ENCODE peak calls at places on chromosomes 12 and 14, in ten cellular contexts. One of them, this sample, is unnamed.

GRCh38 chr12:3122841-3123678 is 45.9 kb downstream of the TSPAN9 start:
- DNase-seq in activated T-helper 1 cell treated with anti-CD3 and anti-CD28 coated beads, Interleukin-2, amount 50 U/mL, for 16 hours: no peak
- DNase-seq in left lung: no peak
- DNase-seq in A673: no peak
- DNase-seq in left ventricle myocardium inferior: peak; percentile 65
- DNase-seq in A172: peak; percentile 66
- DNase-seq in neural crest cell: no peak
- DNase-seq in astrocyte of the spinal cord: peak; percentile 81
- DNase-seq in activated CD4-positive, alpha-beta T cell treated with anti-CD3 and anti-CD28 coated beads, Interleukin-2, amount 10 ng/mL, durations not matched to agents 7 days and 5 days: no peak
- DNase-seq in hypothalamus: no peak
- DNase-seq in this sample: no peak

GRCh38 chr14:78469947-78470346 is 299.8 kb downstream of the NRXN3 start:
- DNase-seq in activated CD4-positive, alpha-beta T cell treated with anti-CD3 and anti-CD28 coated beads, Interleukin-2, amount 10 ng/mL, durations not matched to agents 7 days and 5 days: no peak
- DNase-seq in A673: no peak
- DNase-seq in hypothalamus: no peak
- DNase-seq in activated T-helper 1 cell treated with anti-CD3 and anti-CD28 coated beads, Interleukin-2, amount 50 U/mL, for 16 hours: no peak
- DNase-seq in left lung: no peak
- DNase-seq in astrocyte of the spinal cord: no peak
- DNase-seq in neural crest cell: no peak
- DNase-seq in left ventricle myocardium inferior: no peak
- DNase-seq in A172: no peak
- DNase-seq in this sample: no peak

GRCh38 chr12:69036999-69037398 is 104.0 kb upstream of the CPM start:
- DNase-seq in A673: no peak
- DNase-seq in astrocyte of the spinal cord: no peak
- DNase-seq in A172: no peak
- DNase-seq in activated CD4-positive, alpha-beta T cell treated with anti-CD3 and anti-CD28 coated beads, Interleukin-2, amount 10 ng/mL, durations not matched to agents 7 days and 5 days: no peak
- DNase-seq in hypothalamus: no peak
- DNase-seq in left ventricle myocardium inferior: no peak
- DNase-seq in neural crest cell: no peak
- DNase-seq in left lung: no peak
- DNase-seq in activated T-helper 1 cell treated with anti-CD3 and anti-CD28 coated beads, Interleukin-2, amount 50 U/mL, for 16 hours: no peak
- DNase-seq in this sample: no peak

GRCh38 chr12:106071686-106072085 is 67.1 kb downstream of the NUAK1 start:
- DNase-seq in astrocyte of the spinal cord: no peak
- DNase-seq in hypothalamus: no peak
- DNase-seq in activated CD4-positive, alpha-beta T cell treated with anti-CD3 and anti-CD28 coated beads, Interleukin-2, amount 10 ng/mL, durations not matched to agents 7 days and 5 days: no peak
- DNase-seq in neural crest cell: no peak
- DNase-seq in A673: no peak
- DNase-seq in A172: no peak
- DNase-seq in activated T-helper 1 cell treated with anti-CD3 and anti-CD28 coated beads, Interleukin-2, amount 50 U/mL, for 16 hours: no peak
- DNase-seq in left lung: no peak
- DNase-seq in left ventricle myocardium inferior: no peak
- DNase-seq in this sample: no peak

GRCh38 chr12:74892057-74892633 is 317.5 kb downstream of the KCNC2 start:
- DNase-seq in hypothalamus: no peak
- DNase-seq in astrocyte of the spinal cord: no peak
- DNase-seq in neural crest cell: no peak
- DNase-seq in left ventricle myocardium inferior: no peak
- DNase-seq in A172: no peak
- DNase-seq in A673: no peak
- DNase-seq in left lung: no peak
- DNase-seq in activated T-helper 1 cell treated with anti-CD3 and anti-CD28 coated beads, Interleukin-2, amount 50 U/mL, for 16 hours: no peak
- DNase-seq in activated CD4-positive, alpha-beta T cell treated with anti-CD3 and anti-CD28 coated beads, Interleukin-2, amount 10 ng/mL, durations not matched to agents 7 days and 5 days: no peak
- DNase-seq in this sample: no peak

GRCh38 chr12:80056232-80056631 is 43.1 kb upstream of the OTOGL start:
- DNase-seq in A172: no peak
- DNase-seq in activated CD4-positive, alpha-beta T cell treated with anti-CD3 and anti-CD28 coated beads, Interleukin-2, amount 10 ng/mL, durations not matched to agents 7 days and 5 days: no peak
- DNase-seq in left lung: no peak
- DNase-seq in A673: no peak
- DNase-seq in left ventricle myocardium inferior: no peak
- DNase-seq in activated T-helper 1 cell treated with anti-CD3 and anti-CD28 coated beads, Interleukin-2, amount 50 U/mL, for 16 hours: no peak
- DNase-seq in astrocyte of the spinal cord: no peak
- DNase-seq in neural crest cell: no peak
- DNase-seq in hypothalamus: no peak
- DNase-seq in this sample: peak; percentile 84

GRCh38 chr12:89948266-89949175 is 239.9 kb upstream of the ATP2B1 start:
- DNase-seq in hypothalamus: no peak
- DNase-seq in A172: no peak
- DNase-seq in left lung: no peak
- DNase-seq in activated CD4-positive, alpha-beta T cell treated with anti-CD3 and anti-CD28 coated beads, Interleukin-2, amount 10 ng/mL, durations not matched to agents 7 days and 5 days: no peak
- DNase-seq in neural crest cell: no peak
- DNase-seq in A673: no peak
- DNase-seq in astrocyte of the spinal cord: no peak
- DNase-seq in activated T-helper 1 cell treated with anti-CD3 and anti-CD28 coated beads, Interleukin-2, amount 50 U/mL, for 16 hours: no peak
- DNase-seq in left ventricle myocardium inferior: no peak
- DNase-seq in this sample: no peak

GRCh38 chr14:82313889-82314288 is 780.2 kb upstream of the SEL1L start:
- DNase-seq in astrocyte of the spinal cord: no peak
- DNase-seq in neural crest cell: no peak
- DNase-seq in A172: no peak
- DNase-seq in A673: no peak
- DNase-seq in hypothalamus: no peak
- DNase-seq in activated T-helper 1 cell treated with anti-CD3 and anti-CD28 coated beads, Interleukin-2, amount 50 U/mL, for 16 hours: no peak
- DNase-seq in activated CD4-positive, alpha-beta T cell treated with anti-CD3 and anti-CD28 coated beads, Interleukin-2, amount 10 ng/mL, durations not matched to agents 7 days and 5 days: no peak
- DNase-seq in left ventricle myocardium inferior: no peak
- DNase-seq in left lung: no peak
- DNase-seq in this sample: no peak

GRCh38 chr12:48969847-48970701 is 1.5 kb downstream of the WNT10B start:
- DNase-seq in activated T-helper 1 cell treated with anti-CD3 and anti-CD28 coated beads, Interleukin-2, amount 50 U/mL, for 16 hours: no peak
- DNase-seq in left lung: peak; percentile 79
- DNase-seq in hypothalamus: no peak
- DNase-seq in left ventricle myocardium inferior: no peak
- DNase-seq in neural crest cell: no peak
- DNase-seq in A172: no peak
- DNase-seq in A673: no peak
- DNase-seq in astrocyte of the spinal cord: no peak
- DNase-seq in activated CD4-positive, alpha-beta T cell treated with anti-CD3 and anti-CD28 coated beads, Interleukin-2, amount 10 ng/mL, durations not matched to agents 7 days and 5 days: no peak
- DNase-seq in this sample: no peak

GRCh38 chr14:51593397-51593796 is 58.3 kb upstream of the FRMD6 start:
- DNase-seq in astrocyte of the spinal cord: no peak
- DNase-seq in hypothalamus: no peak
- DNase-seq in activated T-helper 1 cell treated with anti-CD3 and anti-CD28 coated beads, Interleukin-2, amount 50 U/mL, for 16 hours: no peak
- DNase-seq in left lung: no peak
- DNase-seq in neural crest cell: no peak
- DNase-seq in left ventricle myocardium inferior: no peak
- DNase-seq in A172: no peak
- DNase-seq in A673: peak; percentile 8
- DNase-seq in activated CD4-positive, alpha-beta T cell treated with anti-CD3 and anti-CD28 coated beads, Interleukin-2, amount 10 ng/mL, durations not matched to agents 7 days and 5 days: no peak
- DNase-seq in this sample: no peak

GRCh38 chr12:55060470-55060869 is 40.7 kb downstream of the NEUROD4 start:
- DNase-seq in astrocyte of the spinal cord: no peak
- DNase-seq in hypothalamus: no peak
- DNase-seq in A673: no peak
- DNase-seq in activated T-helper 1 cell treated with anti-CD3 and anti-CD28 coated beads, Interleukin-2, amount 50 U/mL, for 16 hours: no peak
- DNase-seq in A172: no peak
- DNase-seq in left ventricle myocardium inferior: no peak
- DNase-seq in neural crest cell: no peak
- DNase-seq in left lung: no peak
- DNase-seq in activated CD4-positive, alpha-beta T cell treated with anti-CD3 and anti-CD28 coated beads, Interleukin-2, amount 10 ng/mL, durations not matched to agents 7 days and 5 days: no peak
- DNase-seq in this sample: no peak

GRCh38 chr14:51643137-51643536 is 8.6 kb upstream of the FRMD6 start:
- DNase-seq in hypothalamus: no peak
- DNase-seq in activated T-helper 1 cell treated with anti-CD3 and anti-CD28 coated beads, Interleukin-2, amount 50 U/mL, for 16 hours: no peak
- DNase-seq in astrocyte of the spinal cord: peak; percentile 68
- DNase-seq in A673: no peak
- DNase-seq in neural crest cell: no peak
- DNase-seq in left ventricle myocardium inferior: no peak
- DNase-seq in left lung: no peak
- DNase-seq in A172: peak; percentile 33
- DNase-seq in activated CD4-positive, alpha-beta T cell treated with anti-CD3 and anti-CD28 coated beads, Interleukin-2, amount 10 ng/mL, durations not matched to agents 7 days and 5 days: no peak
- DNase-seq in this sample: no peak

GRCh38 chr14:75831971-75832370 is 149.8 kb downstream of the TGFB3 start:
- DNase-seq in astrocyte of the spinal cord: peak; percentile 54
- DNase-seq in activated T-helper 1 cell treated with anti-CD3 and anti-CD28 coated beads, Interleukin-2, amount 50 U/mL, for 16 hours: no peak
- DNase-seq in left ventricle myocardium inferior: no peak
- DNase-seq in hypothalamus: no peak
- DNase-seq in A172: no peak
- DNase-seq in left lung: no peak
- DNase-seq in neural crest cell: no peak
- DNase-seq in activated CD4-positive, alpha-beta T cell treated with anti-CD3 and anti-CD28 coated beads, Interleukin-2, amount 10 ng/mL, durations not matched to agents 7 days and 5 days: no peak
- DNase-seq in A673: no peak
- DNase-seq in this sample: no peak

GRCh38 chr14:105088812-105089745 is 23.8 kb upstream of the GPR132 start:
- DNase-seq in neural crest cell: no peak
- DNase-seq in A673: no peak
- DNase-seq in hypothalamus: no peak
- DNase-seq in A172: no peak
- DNase-seq in left lung: peak; percentile 69
- DNase-seq in astrocyte of the spinal cord: no peak
- DNase-seq in activated CD4-positive, alpha-beta T cell treated with anti-CD3 and anti-CD28 coated beads, Interleukin-2, amount 10 ng/mL, durations not matched to agents 7 days and 5 days: no peak
- DNase-seq in left ventricle myocardium inferior: no peak
- DNase-seq in activated T-helper 1 cell treated with anti-CD3 and anti-CD28 coated beads, Interleukin-2, amount 50 U/mL, for 16 hours: no peak
- DNase-seq in this sample: peak; percentile 33

GRCh38 chr12:106455100-106455499 is 97.6 kb downstream of the POLR3B start:
- DNase-seq in activated CD4-positive, alpha-beta T cell treated with anti-CD3 and anti-CD28 coated beads, Interleukin-2, amount 10 ng/mL, durations not matched to agents 7 days and 5 days: no peak
- DNase-seq in A172: no peak
- DNase-seq in hypothalamus: no peak
- DNase-seq in activated T-helper 1 cell treated with anti-CD3 and anti-CD28 coated beads, Interleukin-2, amount 50 U/mL, for 16 hours: no peak
- DNase-seq in left lung: no peak
- DNase-seq in left ventricle myocardium inferior: no peak
- DNase-seq in neural crest cell: no peak
- DNase-seq in A673: no peak
- DNase-seq in astrocyte of the spinal cord: no peak
- DNase-seq in this sample: no peak

GRCh38 chr12:123986374-123986920 is 13.4 kb downstream of the ZNF664 start:
- DNase-seq in activated CD4-positive, alpha-beta T cell treated with anti-CD3 and anti-CD28 coated beads, Interleukin-2, amount 10 ng/mL, durations not matched to agents 7 days and 5 days: no peak
- DNase-seq in activated T-helper 1 cell treated with anti-CD3 and anti-CD28 coated beads, Interleukin-2, amount 50 U/mL, for 16 hours: no peak
- DNase-seq in A673: no peak
- DNase-seq in astrocyte of the spinal cord: no peak
- DNase-seq in left lung: no peak
- DNase-seq in neural crest cell: no peak
- DNase-seq in hypothalamus: no peak
- DNase-seq in A172: no peak
- DNase-seq in left ventricle myocardium inferior: no peak
- DNase-seq in this sample: no peak

GRCh38 chr12:58310828-58311273 is 369.5 kb downstream of the ATP23 start:
- DNase-seq in activated CD4-positive, alpha-beta T cell treated with anti-CD3 and anti-CD28 coated beads, Interleukin-2, amount 10 ng/mL, durations not matched to agents 7 days and 5 days: no peak
- DNase-seq in hypothalamus: no peak
- DNase-seq in neural crest cell: no peak
- DNase-seq in activated T-helper 1 cell treated with anti-CD3 and anti-CD28 coated beads, Interleukin-2, amount 50 U/mL, for 16 hours: no peak
- DNase-seq in A172: peak; percentile 91
- DNase-seq in astrocyte of the spinal cord: peak; percentile 98
- DNase-seq in left lung: no peak
- DNase-seq in left ventricle myocardium inferior: no peak
- DNase-seq in A673: no peak
- DNase-seq in this sample: no peak

GRCh38 chr12:126667340-126667739 is 1599.6 kb upstream of the TMEM132C start:
- DNase-seq in hypothalamus: no peak
- DNase-seq in A673: no peak
- DNase-seq in A172: peak; percentile 74
- DNase-seq in activated CD4-positive, alpha-beta T cell treated with anti-CD3 and anti-CD28 coated beads, Interleukin-2, amount 10 ng/mL, durations not matched to agents 7 days and 5 days: no peak
- DNase-seq in activated T-helper 1 cell treated with anti-CD3 and anti-CD28 coated beads, Interleukin-2, amount 50 U/mL, for 16 hours: no peak
- DNase-seq in left lung: no peak
- DNase-seq in neural crest cell: no peak
- DNase-seq in left ventricle myocardium inferior: no peak
- DNase-seq in astrocyte of the spinal cord: peak; percentile 95
- DNase-seq in this sample: no peak

GRCh38 chr14:23562822-23563472 is 4.6 kb downstream of the AP1G2 start:
- DNase-seq in neural crest cell: peak; percentile 73
- DNase-seq in activated CD4-positive, alpha-beta T cell treated with anti-CD3 and anti-CD28 coated beads, Interleukin-2, amount 10 ng/mL, durations not matched to agents 7 days and 5 days: peak; percentile 61
- DNase-seq in activated T-helper 1 cell treated with anti-CD3 and anti-CD28 coated beads, Interleukin-2, amount 50 U/mL, for 16 hours: no peak
- DNase-seq in A172: peak; percentile 33
- DNase-seq in astrocyte of the spinal cord: peak; percentile 32
- DNase-seq in hypothalamus: peak; percentile 34
- DNase-seq in left lung: no peak
- DNase-seq in A673: peak; percentile 75
- DNase-seq in left ventricle myocardium inferior: peak; percentile 48
- DNase-seq in this sample: no peak

GRCh38 chr14:20857630-20858261 is 33.4 kb upstream of the RNASE3 start:
- DNase-seq in astrocyte of the spinal cord: peak; percentile 49
- DNase-seq in A673: peak; percentile 67
- DNase-seq in hypothalamus: peak; percentile 42
- DNase-seq in activated CD4-positive, alpha-beta T cell treated with anti-CD3 and anti-CD28 coated beads, Interleukin-2, amount 10 ng/mL, durations not matched to agents 7 days and 5 days: peak; percentile 83
- DNase-seq in left lung: peak; percentile 85
- DNase-seq in left ventricle myocardium inferior: peak; percentile 55
- DNase-seq in neural crest cell: peak; percentile 76
- DNase-seq in A172: peak; percentile 19
- DNase-seq in activated T-helper 1 cell treated with anti-CD3 and anti-CD28 coated beads, Interleukin-2, amount 50 U/mL, for 16 hours: peak; percentile 52
- DNase-seq in this sample: peak; percentile 58

GRCh38 chr12:46549527-46550265 is 177.1 kb upstream of the SLC38A2 start:
- DNase-seq in activated CD4-positive, alpha-beta T cell treated with anti-CD3 and anti-CD28 coated beads, Interleukin-2, amount 10 ng/mL, durations not matched to agents 7 days and 5 days: peak; percentile 35
- DNase-seq in left ventricle myocardium inferior: no peak
- DNase-seq in A172: peak; percentile 86
- DNase-seq in A673: peak; percentile 89
- DNase-seq in hypothalamus: no peak
- DNase-seq in activated T-helper 1 cell treated with anti-CD3 and anti-CD28 coated beads, Interleukin-2, amount 50 U/mL, for 16 hours: no peak
- DNase-seq in neural crest cell: no peak
- DNase-seq in astrocyte of the spinal cord: peak; percentile 88
- DNase-seq in left lung: no peak
- DNase-seq in this sample: no peak

GRCh38 chr14:79074501-79074900 is 904.3 kb downstream of the NRXN3 start:
- DNase-seq in neural crest cell: no peak
- DNase-seq in astrocyte of the spinal cord: no peak
- DNase-seq in activated CD4-positive, alpha-beta T cell treated with anti-CD3 and anti-CD28 coated beads, Interleukin-2, amount 10 ng/mL, durations not matched to agents 7 days and 5 days: no peak
- DNase-seq in activated T-helper 1 cell treated with anti-CD3 and anti-CD28 coated beads, Interleukin-2, amount 50 U/mL, for 16 hours: no peak
- DNase-seq in left ventricle myocardium inferior: no peak
- DNase-seq in A673: no peak
- DNase-seq in hypothalamus: no peak
- DNase-seq in left lung: no peak
- DNase-seq in A172: no peak
- DNase-seq in this sample: no peak

GRCh38 chr12:105212431-105212830 is 23.5 kb downstream of the APPL2 start:
- DNase-seq in activated T-helper 1 cell treated with anti-CD3 and anti-CD28 coated beads, Interleukin-2, amount 50 U/mL, for 16 hours: no peak
- DNase-seq in hypothalamus: no peak
- DNase-seq in left ventricle myocardium inferior: no peak
- DNase-seq in A172: peak; percentile 81
- DNase-seq in left lung: no peak
- DNase-seq in astrocyte of the spinal cord: no peak
- DNase-seq in neural crest cell: no peak
- DNase-seq in A673: no peak
- DNase-seq in activated CD4-positive, alpha-beta T cell treated with anti-CD3 and anti-CD28 coated beads, Interleukin-2, amount 10 ng/mL, durations not matched to agents 7 days and 5 days: no peak
- DNase-seq in this sample: no peak

GRCh38 chr14:102490456-102490855 is 19.1 kb downstream of the ANKRD9 start:
- DNase-seq in activated CD4-positive, alpha-beta T cell treated with anti-CD3 and anti-CD28 coated beads, Interleukin-2, amount 10 ng/mL, durations not matched to agents 7 days and 5 days: no peak
- DNase-seq in A172: no peak
- DNase-seq in astrocyte of the spinal cord: no peak
- DNase-seq in left lung: peak; percentile 59
- DNase-seq in activated T-helper 1 cell treated with anti-CD3 and anti-CD28 coated beads, Interleukin-2, amount 50 U/mL, for 16 hours: no peak
- DNase-seq in hypothalamus: no peak
- DNase-seq in left ventricle myocardium inferior: no peak
- DNase-seq in A673: no peak
- DNase-seq in neural crest cell: no peak
- DNase-seq in this sample: no peak

GRCh38 chr12:54463034-54463433 is 10.4 kb downstream of the GTSF1 start:
- DNase-seq in hypothalamus: no peak
- DNase-seq in A172: peak; percentile 40
- DNase-seq in astrocyte of the spinal cord: peak; percentile 29
- DNase-seq in left lung: no peak
- DNase-seq in neural crest cell: no peak
- DNase-seq in left ventricle myocardium inferior: peak; percentile 29
- DNase-seq in activated CD4-positive, alpha-beta T cell treated with anti-CD3 and anti-CD28 coated beads, Interleukin-2, amount 10 ng/mL, durations not matched to agents 7 days and 5 days: no peak
- DNase-seq in activated T-helper 1 cell treated with anti-CD3 and anti-CD28 coated beads, Interleukin-2, amount 50 U/mL, for 16 hours: no peak
- DNase-seq in A673: no peak
- DNase-seq in this sample: no peak

GRCh38 chr12:122050706-122051105 is 27.9 kb upstream of the MLXIP start:
- DNase-seq in activated T-helper 1 cell treated with anti-CD3 and anti-CD28 coated beads, Interleukin-2, amount 50 U/mL, for 16 hours: no peak
- DNase-seq in A172: no peak
- DNase-seq in neural crest cell: no peak
- DNase-seq in activated CD4-positive, alpha-beta T cell treated with anti-CD3 and anti-CD28 coated beads, Interleukin-2, amount 10 ng/mL, durations not matched to agents 7 days and 5 days: no peak
- DNase-seq in hypothalamus: no peak
- DNase-seq in A673: no peak
- DNase-seq in left lung: no peak
- DNase-seq in left ventricle myocardium inferior: no peak
- DNase-seq in astrocyte of the spinal cord: no peak
- DNase-seq in this sample: no peak

GRCh38 chr12:25500651-25501050 is 52.4 kb downstream of the LMNTD1 start:
- DNase-seq in neural crest cell: no peak
- DNase-seq in hypothalamus: no peak
- DNase-seq in left lung: no peak
- DNase-seq in left ventricle myocardium inferior: no peak
- DNase-seq in astrocyte of the spinal cord: no peak
- DNase-seq in activated CD4-positive, alpha-beta T cell treated with anti-CD3 and anti-CD28 coated beads, Interleukin-2, amount 10 ng/mL, durations not matched to agents 7 days and 5 days: no peak
- DNase-seq in activated T-helper 1 cell treated with anti-CD3 and anti-CD28 coated beads, Interleukin-2, amount 50 U/mL, for 16 hours: no peak
- DNase-seq in A172: no peak
- DNase-seq in A673: no peak
- DNase-seq in this sample: no peak

GRCh38 chr14:75554482-75554881 is 23.9 kb upstream of the FLVCR2 start:
- DNase-seq in astrocyte of the spinal cord: no peak
- DNase-seq in A172: peak; percentile 30
- DNase-seq in A673: no peak
- DNase-seq in left ventricle myocardium inferior: no peak
- DNase-seq in left lung: no peak
- DNase-seq in activated T-helper 1 cell treated with anti-CD3 and anti-CD28 coated beads, Interleukin-2, amount 50 U/mL, for 16 hours: no peak
- DNase-seq in activated CD4-positive, alpha-beta T cell treated with anti-CD3 and anti-CD28 coated beads, Interleukin-2, amount 10 ng/mL, durations not matched to agents 7 days and 5 days: no peak
- DNase-seq in neural crest cell: no peak
- DNase-seq in hypothalamus: no peak
- DNase-seq in this sample: no peak